ENCODE peak calls at places on chromosomes 13 and 19, in eight cellular contexts. One of them, this sample, is unnamed.

GRCh38 chr13:111474136-111475002 is 153.9 kb downstream of the TEX29 start:
- DNase-seq in amniotic stem cell: peak; percentile 1
- DNase-seq in brain microvascular endothelial cell: peak; percentile 38
- DNase-seq in heart right ventricle: no peak
- DNase-seq in stimulated activated CD4-positive, alpha-beta T cell treated with anti-CD3 and anti-CD28 coated beads, Interleukin-4, amount 100 ng/mL, for 24 hours: no peak
- DNase-seq in EL: peak; percentile 38
- DNase-seq in T-helper 17 cell: no peak
- DNase-seq in activated naive CD4-positive, alpha-beta T cell treated with anti-CD3 and anti-CD28 coated beads, Interleukin-2, amount 10 ng/mL, durations not matched to agents 7 days and 5 days: no peak
- DNase-seq in this sample: no peak

GRCh38 chr19:57566396-57567256 is 7.0 kb upstream of the ZNF550 start:
- DNase-seq in EL: no peak
- DNase-seq in activated naive CD4-positive, alpha-beta T cell treated with anti-CD3 and anti-CD28 coated beads, Interleukin-2, amount 10 ng/mL, durations not matched to agents 7 days and 5 days: no peak
- DNase-seq in amniotic stem cell: no peak
- DNase-seq in T-helper 17 cell: no peak
- DNase-seq in heart right ventricle: no peak
- DNase-seq in stimulated activated CD4-positive, alpha-beta T cell treated with anti-CD3 and anti-CD28 coated beads, Interleukin-4, amount 100 ng/mL, for 24 hours: no peak
- DNase-seq in brain microvascular endothelial cell: no peak
- DNase-seq in this sample: no peak

GRCh38 chr19:49017666-49018351 is 918 bp upstream of the LHB start:
- DNase-seq in stimulated activated CD4-positive, alpha-beta T cell treated with anti-CD3 and anti-CD28 coated beads, Interleukin-4, amount 100 ng/mL, for 24 hours: peak; percentile 62
- DNase-seq in T-helper 17 cell: peak; percentile 58
- DNase-seq in activated naive CD4-positive, alpha-beta T cell treated with anti-CD3 and anti-CD28 coated beads, Interleukin-2, amount 10 ng/mL, durations not matched to agents 7 days and 5 days: peak; percentile 75
- DNase-seq in heart right ventricle: peak; percentile 15
- DNase-seq in amniotic stem cell: peak; percentile 58
- DNase-seq in brain microvascular endothelial cell: peak; percentile 57
- DNase-seq in EL: peak; percentile 79
- DNase-seq in this sample: no peak

GRCh38 chr13:72911988-72912387 is 130.1 kb downstream of the PIBF1 start:
- DNase-seq in heart right ventricle: no peak
- DNase-seq in T-helper 17 cell: no peak
- DNase-seq in activated naive CD4-positive, alpha-beta T cell treated with anti-CD3 and anti-CD28 coated beads, Interleukin-2, amount 10 ng/mL, durations not matched to agents 7 days and 5 days: no peak
- DNase-seq in brain microvascular endothelial cell: no peak
- DNase-seq in amniotic stem cell: no peak
- DNase-seq in EL: no peak
- DNase-seq in stimulated activated CD4-positive, alpha-beta T cell treated with anti-CD3 and anti-CD28 coated beads, Interleukin-4, amount 100 ng/mL, for 24 hours: no peak
- DNase-seq in this sample: no peak

GRCh38 chr13:46672338-46673090 is 119.5 kb downstream of the LRCH1 start:
- DNase-seq in heart right ventricle: no peak
- DNase-seq in EL: no peak
- DNase-seq in brain microvascular endothelial cell: no peak
- DNase-seq in activated naive CD4-positive, alpha-beta T cell treated with anti-CD3 and anti-CD28 coated beads, Interleukin-2, amount 10 ng/mL, durations not matched to agents 7 days and 5 days: no peak
- DNase-seq in stimulated activated CD4-positive, alpha-beta T cell treated with anti-CD3 and anti-CD28 coated beads, Interleukin-4, amount 100 ng/mL, for 24 hours: no peak
- DNase-seq in T-helper 17 cell: no peak
- DNase-seq in amniotic stem cell: no peak
- DNase-seq in this sample: no peak

GRCh38 chr13:112065521-112065866 is 1.5 kb upstream of the SOX1 start:
- DNase-seq in amniotic stem cell: no peak
- DNase-seq in activated naive CD4-positive, alpha-beta T cell treated with anti-CD3 and anti-CD28 coated beads, Interleukin-2, amount 10 ng/mL, durations not matched to agents 7 days and 5 days: no peak
- DNase-seq in heart right ventricle: no peak
- DNase-seq in brain microvascular endothelial cell: no peak
- DNase-seq in stimulated activated CD4-positive, alpha-beta T cell treated with anti-CD3 and anti-CD28 coated beads, Interleukin-4, amount 100 ng/mL, for 24 hours: no peak
- DNase-seq in T-helper 17 cell: no peak
- DNase-seq in EL: no peak
- DNase-seq in this sample: no peak

GRCh38 chr19:34962281-34962944 is 1.6 kb downstream of the ZNF792 start:
- DNase-seq in amniotic stem cell: no peak
- DNase-seq in T-helper 17 cell: no peak
- DNase-seq in stimulated activated CD4-positive, alpha-beta T cell treated with anti-CD3 and anti-CD28 coated beads, Interleukin-4, amount 100 ng/mL, for 24 hours: no peak
- DNase-seq in activated naive CD4-positive, alpha-beta T cell treated with anti-CD3 and anti-CD28 coated beads, Interleukin-2, amount 10 ng/mL, durations not matched to agents 7 days and 5 days: peak; percentile 58
- DNase-seq in EL: peak; percentile 31
- DNase-seq in brain microvascular endothelial cell: no peak
- DNase-seq in heart right ventricle: peak; percentile 40
- DNase-seq in this sample: peak; percentile 65

GRCh38 chr19:38389101-38389925 is 816 bp downstream of the SPRED3 start:
- DNase-seq in brain microvascular endothelial cell: peak; percentile 72
- DNase-seq in EL: peak; percentile 87
- DNase-seq in T-helper 17 cell: no peak
- DNase-seq in amniotic stem cell: peak; percentile 67
- DNase-seq in activated naive CD4-positive, alpha-beta T cell treated with anti-CD3 and anti-CD28 coated beads, Interleukin-2, amount 10 ng/mL, durations not matched to agents 7 days and 5 days: no peak
- DNase-seq in stimulated activated CD4-positive, alpha-beta T cell treated with anti-CD3 and anti-CD28 coated beads, Interleukin-4, amount 100 ng/mL, for 24 hours: no peak
- DNase-seq in heart right ventricle: no peak
- DNase-seq in this sample: no peak

GRCh38 chr19:17183271-17183757 is 31.8 kb upstream of the USE1 start:
- DNase-seq in amniotic stem cell: no peak
- DNase-seq in T-helper 17 cell: no peak
- DNase-seq in stimulated activated CD4-positive, alpha-beta T cell treated with anti-CD3 and anti-CD28 coated beads, Interleukin-4, amount 100 ng/mL, for 24 hours: peak; percentile 17
- DNase-seq in EL: no peak
- DNase-seq in activated naive CD4-positive, alpha-beta T cell treated with anti-CD3 and anti-CD28 coated beads, Interleukin-2, amount 10 ng/mL, durations not matched to agents 7 days and 5 days: peak; percentile 47
- DNase-seq in heart right ventricle: no peak
- DNase-seq in brain microvascular endothelial cell: no peak
- DNase-seq in this sample: no peak